ENCODE peak calls at places on chromosome 3, in five cellular contexts. N is activated CD8-positive, alpha-beta memory T cell treated with anti-CD3 and anti-CD28 coated beads for 48 hours; A is HCT116; H is non-pigmented ciliary epithelial cell; B is GM12865. W is an unnamed sample.
A peak's percentile ranks its signal among the peaks of the same experiment; 100 is the strongest.

GRCh38 chr3:95134693-95135375 is 1072.0 kb downstream of the NSUN3 start:
- DNase-seq in N (no peak), A (no peak), H (peak; percentile 11), B (no peak), W (no peak)

GRCh38 chr3:46725663-46726314 is 8.1 kb upstream of the PRSS50 start:
- DNase-seq in N (no peak), A (no peak), H (no peak), B (no peak), W (no peak)

GRCh38 chr3:54591157-54591556 is 336.7 kb downstream of the LRTM1 start:
- DNase-seq in N (no peak), A (no peak), H (no peak), B (no peak), W (no peak)

GRCh38 chr3:65030847-65031463 is 343.2 kb upstream of the ADAMTS9 start:
- DNase-seq in N (no peak), A (no peak), H (peak; percentile 74), B (no peak), W (no peak)

GRCh38 chr3:141796436-141797166 is 33.4 kb downstream of the GRK7 start:
- DNase-seq in N (peak; percentile 50), A (no peak), H (peak; percentile 27), B (peak; percentile 84), W (no peak)

GRCh38 chr3:46665763-46666470 is 27.6 kb downstream of the ALS2CL start:
- DNase-seq in N (no peak), A (no peak), H (no peak), B (no peak), W (no peak)

GRCh38 chr3:13863422-13863821 is 16.4 kb downstream of the WNT7A start:
- DNase-seq in N (no peak), A (no peak), H (no peak), B (no peak), W (no peak)

GRCh38 chr3:58577269-58577821 is at the start of gene FAM107A:
- DNase-seq in N (no peak), A (no peak), H (no peak), B (no peak), W (no peak)

GRCh38 chr3:42660898-42661297 is 7.4 kb downstream of the ZBTB47 start:
- DNase-seq in N (no peak), A (no peak), H (no peak), B (peak; percentile 42), W (no peak)

GRCh38 chr3:172096881-172097420 is 57.6 kb downstream of the FNDC3B start:
- DNase-seq in N (no peak), A (no peak), H (peak; percentile 46), B (no peak), W (no peak)

GRCh38 chr3:127593187-127593586 is 2.7 kb upstream of the TPRA1 start:
- DNase-seq in N (no peak), A (no peak), H (no peak), B (no peak), W (no peak)

GRCh38 chr3:111851511-111851954 is 7.5 kb upstream of the PHLDB2 start:
- DNase-seq in N (no peak), A (peak; percentile 86), H (no peak), B (no peak), W (no peak)

GRCh38 chr3:126213376-126214044 is 33.1 kb upstream of the ALDH1L1 start:
- DNase-seq in N (no peak), A (no peak), H (no peak), B (no peak), W (no peak)

GRCh38 chr3:1380926-1381646 is 288.3 kb downstream of the CNTN6 start:
- DNase-seq in N (no peak), A (no peak), H (no peak), B (peak; percentile 1), W (no peak)

GRCh38 chr3:123027292-123028232 is at the start of gene SEMA5B:
- DNase-seq in N (no peak), A (no peak), H (no peak), B (no peak), W (no peak)

GRCh38 chr3:192570315-192570714 is 157.0 kb downstream of the FGF12 start:
- DNase-seq in N (no peak), A (no peak), H (no peak), B (no peak), W (no peak)

GRCh38 chr3:52532838-52533622 is 627 bp downstream of the NT5DC2 start:
- DNase-seq in N (peak; percentile 17), A (no peak), H (no peak), B (peak; percentile 38), W (no peak)

GRCh38 chr3:152047465-152047864 is 174.0 kb downstream of the SUCNR1 start:
- DNase-seq in N (no peak), A (no peak), H (no peak), B (no peak), W (peak; percentile 36)

GRCh38 chr3:153291052-153291689 is 129.1 kb downstream of the RAP2B start:
- DNase-seq in N (no peak), A (peak; percentile 44), H (no peak), B (peak; percentile 21), W (no peak)

GRCh38 chr3:100910986-100911385 is 82.2 kb downstream of the ABI3BP start:
- DNase-seq in N (no peak), A (no peak), H (no peak), B (no peak), W (no peak)

GRCh38 chr3:90091557-90091956 is 984.1 kb downstream of the EPHA3 start:
- DNase-seq in N (no peak), A (no peak), H (peak; percentile 10), B (peak; percentile 13), W (peak; percentile 36)

GRCh38 chr3:142931222-142931621 is 32.3 kb downstream of the PAQR9 start:
- DNase-seq in N (no peak), A (no peak), H (no peak), B (peak; percentile 59), W (no peak)

GRCh38 chr3:132964267-132964666 is 73.9 kb upstream of the TMEM108 start:
- DNase-seq in N (no peak), A (no peak), H (no peak), B (no peak), W (no peak)

GRCh38 chr3:6504834-6505233 is 356.1 kb upstream of the GRM7 start:
- DNase-seq in N (no peak), A (no peak), H (no peak), B (no peak), W (no peak)

GRCh38 chr3:123025642-123026521 is 1.7 kb downstream of the SEMA5B start:
- DNase-seq in N (no peak), A (no peak), H (no peak), B (no peak), W (no peak)

GRCh38 chr3:119063471-119063870 is 28.8 kb upstream of the IGSF11 start:
- DNase-seq in N (no peak), A (no peak), H (no peak), B (no peak), W (no peak)

GRCh38 chr3:31532587-31533168 is at the start of gene STT3B:
- DNase-seq in N (peak; percentile 73), A (peak; percentile 40), H (no peak), B (peak; percentile 93), W (peak; percentile 70)

GRCh38 chr3:187104342-187104741 is 35.0 kb downstream of the RPL39L start:
- DNase-seq in N (no peak), A (no peak), H (no peak), B (no peak), W (no peak)

GRCh38 chr3:31289592-31289991 is 243.1 kb upstream of the STT3B start:
- DNase-seq in N (no peak), A (no peak), H (no peak), B (no peak), W (no peak)

GRCh38 chr3:132911741-132912415 is 126.3 kb upstream of the TMEM108 start:
- DNase-seq in N (no peak), A (no peak), H (no peak), B (no peak), W (no peak)

GRCh38 chr3:30401971-30402370 is 204.4 kb upstream of the TGFBR2 start:
- DNase-seq in N (no peak), A (no peak), H (no peak), B (no peak), W (no peak)

GRCh38 chr3:105334138-105334882 is 32.4 kb upstream of the ALCAM start:
- DNase-seq in N (no peak), A (no peak), H (no peak), B (peak; percentile 29), W (no peak)

GRCh38 chr3:42653560-42654330 is at the start of gene ZBTB47:
- DNase-seq in N (no peak), A (no peak), H (no peak), B (no peak), W (no peak)

GRCh38 chr3:15948403-15948802 is 150.6 kb upstream of the ANKRD28 start:
- DNase-seq in N (no peak), A (no peak), H (no peak), B (no peak), W (no peak)

GRCh38 chr3:62171789-62172188 is 201.6 kb downstream of the FEZF2 start:
- DNase-seq in N (no peak), A (no peak), H (no peak), B (no peak), W (no peak)

W was measured in NCI-H460.